ENCODE peak calls at places on chromosome 2, in ten cellular contexts. One of them, this sample, is unnamed.

GRCh38 chr2:233689498-233689897 is 3.2 kb upstream of the UGT1A6 start:
- DNase-seq in cardiac muscle cell: no peak
- DNase-seq in B cell: no peak
- DNase-seq in astrocyte of the cerebellum: no peak
- DNase-seq in nephron progenitor cell: no peak
- DNase-seq in A549: no peak
- DNase-seq in uterus: no peak
- DNase-seq in GM12865: no peak
- DNase-seq in GM23338: no peak
- DNase-seq in CD14-positive monocyte: no peak
- DNase-seq in this sample: no peak

GRCh38 chr2:171615071-171615470 is 72.2 kb upstream of the DYNC1I2 start:
- DNase-seq in cardiac muscle cell: no peak
- DNase-seq in B cell: no peak
- DNase-seq in astrocyte of the cerebellum: no peak
- DNase-seq in nephron progenitor cell: no peak
- DNase-seq in A549: no peak
- DNase-seq in uterus: no peak
- DNase-seq in GM12865: no peak
- DNase-seq in GM23338: no peak
- DNase-seq in CD14-positive monocyte: no peak
- DNase-seq in this sample: no peak

GRCh38 chr2:98170076-98170475 is 83.1 kb downstream of the VWA3B start:
- DNase-seq in cardiac muscle cell: no peak
- DNase-seq in B cell: no peak
- DNase-seq in astrocyte of the cerebellum: no peak
- DNase-seq in nephron progenitor cell: no peak
- DNase-seq in A549: no peak
- DNase-seq in uterus: no peak
- DNase-seq in GM12865: no peak
- DNase-seq in GM23338: no peak
- DNase-seq in CD14-positive monocyte: no peak
- DNase-seq in this sample: no peak

GRCh38 chr2:48346124-48346536 is 183.8 kb upstream of the STON1 start:
- DNase-seq in cardiac muscle cell: no peak
- DNase-seq in B cell: no peak
- DNase-seq in astrocyte of the cerebellum: peak
- DNase-seq in nephron progenitor cell: no peak
- DNase-seq in A549: peak
- DNase-seq in uterus: peak
- DNase-seq in GM12865: no peak
- DNase-seq in GM23338: no peak
- DNase-seq in CD14-positive monocyte: no peak
- DNase-seq in this sample: no peak

GRCh38 chr2:130911996-130912395 is 75.3 kb downstream of the ARHGEF4 start:
- DNase-seq in cardiac muscle cell: no peak
- DNase-seq in B cell: no peak
- DNase-seq in astrocyte of the cerebellum: no peak
- DNase-seq in nephron progenitor cell: no peak
- DNase-seq in A549: no peak
- DNase-seq in uterus: no peak
- DNase-seq in GM12865: no peak
- DNase-seq in GM23338: no peak
- DNase-seq in CD14-positive monocyte: no peak
- DNase-seq in this sample: no peak

GRCh38 chr2:133314761-133315160 is 253.5 kb downstream of the NCKAP5 start:
- DNase-seq in cardiac muscle cell: no peak
- DNase-seq in B cell: no peak
- DNase-seq in astrocyte of the cerebellum: no peak
- DNase-seq in nephron progenitor cell: no peak
- DNase-seq in A549: no peak
- DNase-seq in uterus: no peak
- DNase-seq in GM12865: no peak
- DNase-seq in GM23338: peak
- DNase-seq in CD14-positive monocyte: no peak
- DNase-seq in this sample: no peak

GRCh38 chr2:195559431-195559914 is 97.6 kb upstream of the SLC39A10 start:
- DNase-seq in cardiac muscle cell: no peak
- DNase-seq in B cell: peak
- DNase-seq in astrocyte of the cerebellum: peak
- DNase-seq in nephron progenitor cell: no peak
- DNase-seq in A549: no peak
- DNase-seq in uterus: no peak
- DNase-seq in GM12865: peak
- DNase-seq in GM23338: peak
- DNase-seq in CD14-positive monocyte: peak
- DNase-seq in this sample: peak

GRCh38 chr2:219480004-219480403 is 18.7 kb upstream of the GMPPA start:
- DNase-seq in cardiac muscle cell: no peak
- DNase-seq in B cell: no peak
- DNase-seq in astrocyte of the cerebellum: no peak
- DNase-seq in nephron progenitor cell: no peak
- DNase-seq in A549: no peak
- DNase-seq in uterus: no peak
- DNase-seq in GM12865: no peak
- DNase-seq in GM23338: no peak
- DNase-seq in CD14-positive monocyte: no peak
- DNase-seq in this sample: no peak

GRCh38 chr2:200130762-200131166 is 175.4 kb downstream of the MAIP1 start:
- DNase-seq in cardiac muscle cell: no peak
- DNase-seq in B cell: no peak
- DNase-seq in astrocyte of the cerebellum: peak
- DNase-seq in nephron progenitor cell: no peak
- DNase-seq in A549: peak
- DNase-seq in uterus: no peak
- DNase-seq in GM12865: no peak
- DNase-seq in GM23338: no peak
- DNase-seq in CD14-positive monocyte: no peak
- DNase-seq in this sample: no peak

GRCh38 chr2:162069200-162069910 is 4.7 kb downstream of the DPP4 start:
- DNase-seq in cardiac muscle cell: no peak
- DNase-seq in B cell: no peak
- DNase-seq in astrocyte of the cerebellum: no peak
- DNase-seq in nephron progenitor cell: no peak
- DNase-seq in A549: no peak
- DNase-seq in uterus: no peak
- DNase-seq in GM12865: no peak
- DNase-seq in GM23338: no peak
- DNase-seq in CD14-positive monocyte: no peak
- DNase-seq in this sample: no peak

GRCh38 chr2:186917866-186918265 is 68.9 kb upstream of the ZSWIM2 start:
- DNase-seq in cardiac muscle cell: no peak
- DNase-seq in B cell: no peak
- DNase-seq in astrocyte of the cerebellum: no peak
- DNase-seq in nephron progenitor cell: no peak
- DNase-seq in A549: no peak
- DNase-seq in uterus: no peak
- DNase-seq in GM12865: no peak
- DNase-seq in GM23338: no peak
- DNase-seq in CD14-positive monocyte: no peak
- DNase-seq in this sample: no peak

GRCh38 chr2:20129320-20130274 is 78.2 kb upstream of the LAPTM4A start:
- DNase-seq in cardiac muscle cell: no peak
- DNase-seq in B cell: no peak
- DNase-seq in astrocyte of the cerebellum: no peak
- DNase-seq in nephron progenitor cell: no peak
- DNase-seq in A549: no peak
- DNase-seq in uterus: no peak
- DNase-seq in GM12865: no peak
- DNase-seq in GM23338: no peak
- DNase-seq in CD14-positive monocyte: no peak
- DNase-seq in this sample: no peak

DNA sequence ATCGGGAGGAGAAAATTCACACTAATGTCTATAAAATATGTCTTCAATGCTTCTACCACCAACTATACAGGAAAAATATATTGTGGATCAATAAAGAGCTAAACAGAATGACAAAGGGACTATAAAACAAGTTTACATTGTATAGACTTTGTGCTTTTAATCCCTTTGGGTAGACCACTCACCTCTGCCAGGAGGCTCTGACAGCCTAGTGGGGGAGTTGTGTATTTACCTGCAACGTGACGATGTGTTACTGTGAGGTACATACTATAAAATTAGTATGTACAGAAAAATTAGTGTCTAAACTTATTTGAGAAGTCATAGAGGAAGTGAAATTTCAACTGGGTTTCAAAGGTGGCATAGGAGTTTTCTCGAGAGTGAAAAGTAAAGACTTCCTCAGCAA is 243.3 kb upstream of the REG3G start:
- DNase-seq in cardiac muscle cell: no peak
- DNase-seq in B cell: no peak
- DNase-seq in astrocyte of the cerebellum: no peak
- DNase-seq in nephron progenitor cell: no peak
- DNase-seq in A549: no peak
- DNase-seq in uterus: no peak
- DNase-seq in GM12865: no peak
- DNase-seq in GM23338: no peak
- DNase-seq in CD14-positive monocyte: no peak
- DNase-seq in this sample: no peak
- TF ChIP-seq CTCF in cardiac muscle cell: no peak
- TF ChIP-seq CTCF in B cell: no peak
- TF ChIP-seq CTCF in astrocyte of the cerebellum: no peak
- TF ChIP-seq CTCF in nephron progenitor cell: no peak
- TF ChIP-seq CTCF in A549: no peak
- TF ChIP-seq CTCF in uterus: no peak
- TF ChIP-seq CTCF in GM12865: no peak
- TF ChIP-seq CTCF in GM23338: peak
- TF ChIP-seq CTCF in CD14-positive monocyte: no peak
- TF ChIP-seq CTCF in this sample: no peak

DNA sequence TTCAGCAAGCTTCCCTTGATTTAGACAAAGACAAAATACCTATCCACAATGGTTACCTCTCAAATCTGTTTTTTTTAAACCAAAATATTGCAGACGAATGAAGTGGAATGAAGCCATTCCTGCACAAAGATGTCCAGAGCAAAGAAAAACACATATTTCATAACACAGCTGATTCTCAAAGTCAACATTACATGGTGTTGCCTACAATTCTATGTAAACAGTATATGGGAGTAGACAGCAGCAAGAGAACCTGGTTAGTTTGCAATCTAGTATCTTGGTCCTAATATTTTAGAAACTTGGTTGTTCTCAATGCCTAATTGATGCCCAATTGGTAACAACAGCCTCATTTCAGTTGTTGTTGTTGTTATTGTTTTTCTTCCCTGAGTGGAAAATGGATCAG is 1240.9 kb upstream of the CHAC2 start:
- DNase-seq in cardiac muscle cell: no peak
- DNase-seq in B cell: no peak
- DNase-seq in astrocyte of the cerebellum: no peak
- DNase-seq in nephron progenitor cell: no peak
- DNase-seq in A549: no peak
- DNase-seq in uterus: no peak
- DNase-seq in GM12865: no peak
- DNase-seq in GM23338: no peak
- DNase-seq in CD14-positive monocyte: no peak
- DNase-seq in this sample: no peak
- TF ChIP-seq CTCF in cardiac muscle cell: no peak
- TF ChIP-seq CTCF in B cell: no peak
- TF ChIP-seq CTCF in astrocyte of the cerebellum: no peak
- TF ChIP-seq CTCF in nephron progenitor cell: no peak
- TF ChIP-seq CTCF in A549: no peak
- TF ChIP-seq CTCF in uterus: no peak
- TF ChIP-seq CTCF in GM12865: no peak
- TF ChIP-seq CTCF in GM23338: no peak
- TF ChIP-seq CTCF in CD14-positive monocyte: no peak
- TF ChIP-seq CTCF in this sample: no peak

GRCh38 chr2:29039718-29040480 is 34.4 kb downstream of the PCARE start:
- DNase-seq in cardiac muscle cell: no peak
- DNase-seq in B cell: no peak
- DNase-seq in astrocyte of the cerebellum: no peak
- DNase-seq in nephron progenitor cell: no peak
- DNase-seq in A549: no peak
- DNase-seq in uterus: no peak
- DNase-seq in GM12865: peak
- DNase-seq in GM23338: no peak
- DNase-seq in CD14-positive monocyte: no peak
- DNase-seq in this sample: no peak

GRCh38 chr2:29040552-29040951 is 33.8 kb downstream of the PCARE start:
- DNase-seq in cardiac muscle cell: no peak
- DNase-seq in B cell: no peak
- DNase-seq in astrocyte of the cerebellum: no peak
- DNase-seq in nephron progenitor cell: no peak
- DNase-seq in A549: no peak
- DNase-seq in uterus: no peak
- DNase-seq in GM12865: peak
- DNase-seq in GM23338: no peak
- DNase-seq in CD14-positive monocyte: no peak
- DNase-seq in this sample: no peak

GRCh38 chr2:29046321-29046720 is 28.0 kb downstream of the PCARE start:
- DNase-seq in cardiac muscle cell: no peak
- DNase-seq in B cell: no peak
- DNase-seq in astrocyte of the cerebellum: no peak
- DNase-seq in nephron progenitor cell: no peak
- DNase-seq in A549: no peak
- DNase-seq in uterus: no peak
- DNase-seq in GM12865: no peak
- DNase-seq in GM23338: no peak
- DNase-seq in CD14-positive monocyte: no peak
- DNase-seq in this sample: no peak

GRCh38 chr2:29041161-29041660 is 33.1 kb downstream of the PCARE start:
- DNase-seq in cardiac muscle cell: no peak
- DNase-seq in B cell: no peak
- DNase-seq in astrocyte of the cerebellum: no peak
- DNase-seq in nephron progenitor cell: no peak
- DNase-seq in A549: no peak
- DNase-seq in uterus: no peak
- DNase-seq in GM12865: no peak
- DNase-seq in GM23338: no peak
- DNase-seq in CD14-positive monocyte: no peak
- DNase-seq in this sample: no peak

GRCh38 chr2:29042581-29043075 is 31.7 kb downstream of the PCARE start:
- DNase-seq in cardiac muscle cell: no peak
- DNase-seq in B cell: no peak
- DNase-seq in astrocyte of the cerebellum: no peak
- DNase-seq in nephron progenitor cell: no peak
- DNase-seq in A549: peak
- DNase-seq in uterus: peak
- DNase-seq in GM12865: no peak
- DNase-seq in GM23338: no peak
- DNase-seq in CD14-positive monocyte: no peak
- DNase-seq in this sample: no peak
- TF ChIP-seq CTCF in cardiac muscle cell: no peak
- TF ChIP-seq CTCF in B cell: no peak
- TF ChIP-seq CTCF in astrocyte of the cerebellum: no peak
- TF ChIP-seq CTCF in nephron progenitor cell: no peak
- TF ChIP-seq CTCF in A549: no peak
- TF ChIP-seq CTCF in uterus: no peak
- TF ChIP-seq CTCF in GM12865: no peak
- TF ChIP-seq CTCF in GM23338: no peak
- TF ChIP-seq CTCF in CD14-positive monocyte: no peak
- TF ChIP-seq CTCF in this sample: no peak

DNA sequence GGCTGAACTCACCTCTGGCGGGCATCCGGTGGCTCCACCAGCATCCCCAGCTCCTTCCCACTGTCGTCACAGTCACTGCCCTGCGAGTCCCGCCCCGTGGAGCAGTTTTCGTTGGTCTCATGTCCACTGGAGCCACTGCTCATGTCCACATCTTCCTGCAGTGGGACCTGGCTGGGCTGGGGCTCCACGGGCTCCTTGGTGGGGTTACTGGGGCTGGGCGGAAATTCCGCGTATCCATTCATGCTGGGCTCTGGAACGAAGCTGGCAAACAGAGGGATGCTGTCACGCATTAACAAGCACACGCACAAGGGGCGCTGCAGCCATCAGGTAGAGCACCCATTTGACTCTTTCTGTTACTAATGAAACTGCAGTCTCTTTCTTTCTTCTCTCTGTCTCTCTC is 10.7 kb downstream of the PER2 start:
- DNase-seq in cardiac muscle cell: no peak
- DNase-seq in B cell: no peak
- DNase-seq in astrocyte of the cerebellum: no peak
- DNase-seq in nephron progenitor cell: peak
- DNase-seq in A549: peak
- DNase-seq in uterus: no peak
- DNase-seq in GM12865: no peak
- DNase-seq in GM23338: peak
- DNase-seq in CD14-positive monocyte: peak
- DNase-seq in this sample: no peak
- TF ChIP-seq CTCF in cardiac muscle cell: no peak
- TF ChIP-seq CTCF in B cell: no peak
- TF ChIP-seq CTCF in astrocyte of the cerebellum: peak
- TF ChIP-seq CTCF in nephron progenitor cell: peak
- TF ChIP-seq CTCF in A549: peak
- TF ChIP-seq CTCF in uterus: no peak
- TF ChIP-seq CTCF in GM12865: no peak
- TF ChIP-seq CTCF in GM23338: peak
- TF ChIP-seq CTCF in CD14-positive monocyte: no peak
- TF ChIP-seq CTCF in this sample: no peak

This sample was measured in HL-60.